ENCODE peak calls at places on chromosomes 4 and X, in five cellular contexts. H is thoracic aorta, X is SHP77, I is retina, L is NAMALWA. K is an unnamed sample.

GRCh38 chrX:39262641-39263040 is 461.4 kb downstream of the MID1IP1 start:
- DNase-seq in H (no peak), X (no peak), I (no peak), L (no peak), K (no peak)

GRCh38 chrX:2549874-2550273 is 49.1 kb upstream of the DHRSX start:
- DNase-seq in H (no peak), X (no peak), I (no peak), L (no peak), K (no peak)

GRCh38 chrX:39693298-39693697 is 404.5 kb downstream of the BCOR start:
- DNase-seq in H (no peak), X (peak; percentile 42), I (no peak), L (no peak), K (no peak)

GRCh38 chr4:14920759-14921313 is 81.4 kb upstream of the CPEB2 start:
- DNase-seq in H (no peak), X (no peak), I (no peak), L (no peak), K (no peak)

GRCh38 chr4:81606796-81607550 is 135.3 kb upstream of the RASGEF1B start:
- DNase-seq in H (no peak), X (no peak), I (no peak), L (peak; percentile 49), K (no peak)

GRCh38 chr4:73420615-73421014 is 15.4 kb upstream of the AFP start:
- DNase-seq in H (no peak), X (no peak), I (no peak), L (no peak), K (no peak)

GRCh38 chr4:8306511-8307021 is 37.0 kb downstream of the HTRA3 start:
- DNase-seq in H (no peak), X (no peak), I (no peak), L (no peak), K (no peak)

GRCh38 chr4:102869569-102870227 is 906 bp downstream of the CISD2 start:
- DNase-seq in H (no peak), X (no peak), I (no peak), L (no peak), K (peak; percentile 48)

GRCh38 chr4:42401171-42401570 is 3.9 kb downstream of the SHISA3 start:
- DNase-seq in H (no peak), X (peak; percentile 4), I (no peak), L (no peak), K (no peak)

K was measured in NCI-H1930.